ENCODE peak calls at places on chromosomes 11 and 22, in four cellular contexts. U, C, E and D are unnamed samples.

GRCh38 chr22:17754233-17754925 is 19.9 kb downstream of the BID start:
- DNase-seq in U (no peak), C (no peak), E (no peak), D (peak; percentile 4)

GRCh38 chr11:44797886-44798683 is 71.3 kb downstream of the TSPAN18 start:
- DNase-seq in U (no peak), C (no peak), E (no peak), D (no peak)

GRCh38 chr22:20436309-20437252 is 1.0 kb downstream of the SCARF2 start:
- DNase-seq in U (no peak), C (no peak), E (no peak), D (no peak)

GRCh38 chr11:46618789-46619188 is 1.4 kb downstream of the ATG13 start:
- DNase-seq in U (no peak), C (no peak), E (no peak), D (no peak)

GRCh38 chr11:76910620-76911414 is 50.1 kb downstream of the ACER3 start:
- DNase-seq in U (no peak), C (no peak), E (no peak), D (no peak)

GRCh38 chr11:10350341-10350740 is 45.5 kb downstream of the ADM start:
- DNase-seq in U (peak; percentile 57), C (no peak), E (no peak), D (no peak)

GRCh38 chr11:108847288-108847687 is 182.4 kb downstream of the DDX10 start:
- DNase-seq in U (no peak), C (no peak), E (no peak), D (no peak)

GRCh38 chr22:22593964-22594656 is 35.0 kb upstream of the PRAME start:
- DNase-seq in U (no peak), C (peak; percentile 31), E (no peak), D (peak; percentile 12)

GRCh38 chr11:116387623-116388022 is 385.2 kb downstream of the BUD13 start:
- DNase-seq in U (no peak), C (no peak), E (no peak), D (no peak)

GRCh38 chr11:95829580-95830259 is 39.4 kb downstream of the CEP57 start:
- DNase-seq in U (no peak), C (no peak), E (no peak), D (no peak)

GRCh38 chr11:62337682-62338181 is 484 bp downstream of the ASRGL1 start:
- DNase-seq in U (no peak), C (peak; percentile 59), E (no peak), D (no peak)

GRCh38 chr11:98701541-98701940 is 319.2 kb upstream of the CNTN5 start:
- DNase-seq in U (no peak), C (no peak), E (no peak), D (no peak)

GRCh38 chr22:47382164-47382890 is 619.9 kb downstream of the TBC1D22A start:
- DNase-seq in U (no peak), C (no peak), E (no peak), D (no peak)

GRCh38 chr11:11989774-11990744 is 18.4 kb downstream of the DKK3 start:
- DNase-seq in U (no peak), C (no peak), E (no peak), D (no peak)

GRCh38 chr11:44955019-44955738 is 4.5 kb upstream of the TP53I11 start:
- DNase-seq in U (peak; percentile 46), C (no peak), E (no peak), D (no peak)